ENCODE peak calls at places on chromosomes 1 and 21, in eight cellular contexts. One of them, this sample, is unnamed.
A peak's percentile ranks its signal among the peaks of the same experiment; 100 is the strongest.

GRCh38 chr1:87279201-87279860 is 49.3 kb upstream of the LMO4 start:
- DNase-seq in heart right ventricle: peak; percentile 41
- DNase-seq in A549: no peak
- DNase-seq in colonic mucosa: no peak
- DNase-seq in tibial nerve: peak; percentile 17
- DNase-seq in cardiac muscle cell: no peak
- DNase-seq in sigmoid colon: no peak
- DNase-seq in upper lobe of left lung: no peak
- DNase-seq in this sample: no peak

GRCh38 chr1:6944434-6944833 is 159.2 kb downstream of the CAMTA1 start:
- DNase-seq in heart right ventricle: no peak
- DNase-seq in A549: no peak
- DNase-seq in colonic mucosa: no peak
- DNase-seq in tibial nerve: no peak
- DNase-seq in cardiac muscle cell: no peak
- DNase-seq in sigmoid colon: no peak
- DNase-seq in upper lobe of left lung: no peak
- DNase-seq in this sample: no peak

GRCh38 chr1:153465728-153466625 is 5.5 kb upstream of the S100A7 start:
- DNase-seq in heart right ventricle: peak; percentile 22
- DNase-seq in A549: peak; percentile 58
- DNase-seq in colonic mucosa: peak; percentile 68
- DNase-seq in tibial nerve: peak; percentile 26
- DNase-seq in cardiac muscle cell: peak; percentile 59
- DNase-seq in sigmoid colon: peak; percentile 72
- DNase-seq in upper lobe of left lung: peak; percentile 84
- DNase-seq in this sample: no peak

GRCh38 chr1:68049941-68050878 is at the start of gene DIRAS3:
- DNase-seq in heart right ventricle: peak; percentile 14
- DNase-seq in A549: peak; percentile 6
- DNase-seq in colonic mucosa: peak; percentile 20
- DNase-seq in tibial nerve: no peak
- DNase-seq in cardiac muscle cell: peak; percentile 11
- DNase-seq in sigmoid colon: no peak
- DNase-seq in upper lobe of left lung: peak; percentile 81
- DNase-seq in this sample: no peak

GRCh38 chr1:6960291-6960758 is 175.1 kb downstream of the CAMTA1 start:
- DNase-seq in heart right ventricle: peak; percentile 53
- DNase-seq in A549: no peak
- DNase-seq in colonic mucosa: no peak
- DNase-seq in tibial nerve: peak; percentile 8
- DNase-seq in cardiac muscle cell: peak; percentile 57
- DNase-seq in sigmoid colon: no peak
- DNase-seq in upper lobe of left lung: no peak
- DNase-seq in this sample: peak; percentile 11

GRCh38 chr1:38915352-38915948 is 26.2 kb downstream of the RHBDL2 start:
- DNase-seq in heart right ventricle: no peak
- DNase-seq in A549: no peak
- DNase-seq in colonic mucosa: no peak
- DNase-seq in tibial nerve: no peak
- DNase-seq in cardiac muscle cell: no peak
- DNase-seq in sigmoid colon: no peak
- DNase-seq in upper lobe of left lung: no peak
- DNase-seq in this sample: peak; percentile 27

GRCh38 chr1:45522324-45523104 is 830 bp upstream of the PRDX1 start:
- DNase-seq in heart right ventricle: no peak
- DNase-seq in A549: peak; percentile 85
- DNase-seq in colonic mucosa: no peak
- DNase-seq in tibial nerve: no peak
- DNase-seq in cardiac muscle cell: no peak
- DNase-seq in sigmoid colon: no peak
- DNase-seq in upper lobe of left lung: no peak
- DNase-seq in this sample: no peak

GRCh38 chr1:11800391-11800755 is 5.4 kb downstream of the MTHFR start:
- DNase-seq in heart right ventricle: no peak
- DNase-seq in A549: no peak
- DNase-seq in colonic mucosa: no peak
- DNase-seq in tibial nerve: no peak
- DNase-seq in cardiac muscle cell: no peak
- DNase-seq in sigmoid colon: no peak
- DNase-seq in upper lobe of left lung: no peak
- DNase-seq in this sample: no peak

GRCh38 chr1:55284856-55285255 is 69.7 kb upstream of the USP24 start:
- DNase-seq in heart right ventricle: peak; percentile 62
- DNase-seq in A549: peak; percentile 64
- DNase-seq in colonic mucosa: peak; percentile 37
- DNase-seq in tibial nerve: peak; percentile 74
- DNase-seq in cardiac muscle cell: peak; percentile 57
- DNase-seq in sigmoid colon: peak; percentile 76
- DNase-seq in upper lobe of left lung: no peak
- DNase-seq in this sample: no peak

GRCh38 chr1:47996406-47997226 is 569 bp downstream of the TRABD2B start:
- DNase-seq in heart right ventricle: peak; percentile 12
- DNase-seq in A549: no peak
- DNase-seq in colonic mucosa: no peak
- DNase-seq in tibial nerve: no peak
- DNase-seq in cardiac muscle cell: peak; percentile 59
- DNase-seq in sigmoid colon: no peak
- DNase-seq in upper lobe of left lung: peak; percentile 86
- DNase-seq in this sample: no peak

GRCh38 chr1:110634455-110635281 is 28.5 kb upstream of the KCNA2 start:
- DNase-seq in heart right ventricle: peak; percentile 89
- DNase-seq in A549: no peak
- DNase-seq in colonic mucosa: peak; percentile 51
- DNase-seq in tibial nerve: no peak
- DNase-seq in cardiac muscle cell: no peak
- DNase-seq in sigmoid colon: peak; percentile 93
- DNase-seq in upper lobe of left lung: peak; percentile 85
- DNase-seq in this sample: peak; percentile 69

GRCh38 chr1:942411-942821 is 16.6 kb downstream of the NOC2L start:
- DNase-seq in heart right ventricle: no peak
- DNase-seq in A549: peak; percentile 48
- DNase-seq in colonic mucosa: no peak
- DNase-seq in tibial nerve: no peak
- DNase-seq in cardiac muscle cell: peak; percentile 63
- DNase-seq in sigmoid colon: no peak
- DNase-seq in upper lobe of left lung: peak; percentile 87
- DNase-seq in this sample: no peak

GRCh38 chr1:6770727-6771567 is 14.3 kb upstream of the CAMTA1 start:
- DNase-seq in heart right ventricle: no peak
- DNase-seq in A549: no peak
- DNase-seq in colonic mucosa: no peak
- DNase-seq in tibial nerve: no peak
- DNase-seq in cardiac muscle cell: no peak
- DNase-seq in sigmoid colon: no peak
- DNase-seq in upper lobe of left lung: no peak
- DNase-seq in this sample: no peak

GRCh38 chr1:118266436-118266835 is 81.4 kb upstream of the SPAG17 start:
- DNase-seq in heart right ventricle: no peak
- DNase-seq in A549: no peak
- DNase-seq in colonic mucosa: no peak
- DNase-seq in tibial nerve: no peak
- DNase-seq in cardiac muscle cell: no peak
- DNase-seq in sigmoid colon: no peak
- DNase-seq in upper lobe of left lung: no peak
- DNase-seq in this sample: peak; percentile 54

GRCh38 chr21:43825610-43825935 is 36.2 kb downstream of the RRP1 start:
- DNase-seq in heart right ventricle: no peak
- DNase-seq in A549: no peak
- DNase-seq in colonic mucosa: no peak
- DNase-seq in tibial nerve: no peak
- DNase-seq in cardiac muscle cell: no peak
- DNase-seq in sigmoid colon: peak; percentile 48
- DNase-seq in upper lobe of left lung: no peak
- DNase-seq in this sample: no peak

GRCh38 chr1:107883562-107883961 is 81.4 kb downstream of the VAV3 start:
- DNase-seq in heart right ventricle: no peak
- DNase-seq in A549: no peak
- DNase-seq in colonic mucosa: no peak
- DNase-seq in tibial nerve: no peak
- DNase-seq in cardiac muscle cell: peak; percentile 74
- DNase-seq in sigmoid colon: no peak
- DNase-seq in upper lobe of left lung: no peak
- DNase-seq in this sample: no peak

GRCh38 chr1:5448486-5448885 is 543.7 kb downstream of the NPHP4 start:
- DNase-seq in heart right ventricle: no peak
- DNase-seq in A549: no peak
- DNase-seq in colonic mucosa: no peak
- DNase-seq in tibial nerve: no peak
- DNase-seq in cardiac muscle cell: no peak
- DNase-seq in sigmoid colon: no peak
- DNase-seq in upper lobe of left lung: no peak
- DNase-seq in this sample: no peak

DNA sequence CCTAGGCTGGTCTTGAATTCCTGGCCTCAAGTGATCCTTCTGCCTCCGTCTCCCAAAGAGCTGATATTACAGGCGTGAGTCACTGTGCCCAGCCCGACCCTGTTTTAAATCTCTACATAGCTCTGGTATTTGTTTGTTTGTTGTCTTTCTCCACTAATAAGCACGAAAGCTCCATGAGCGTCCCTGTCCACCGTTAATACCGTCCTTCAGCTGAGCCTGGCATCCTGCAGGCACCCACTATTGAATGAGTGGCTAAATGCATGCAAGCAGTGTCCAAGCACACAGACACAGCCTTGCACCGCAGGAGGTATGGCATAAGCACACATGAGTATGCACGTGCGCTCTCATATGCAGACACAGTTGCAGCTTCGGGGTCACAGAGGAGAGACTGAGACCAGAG is 4.5 kb upstream of the COL16A1 start:
- DNase-seq in heart right ventricle: no peak
- DNase-seq in A549: no peak
- DNase-seq in colonic mucosa: no peak
- DNase-seq in tibial nerve: no peak
- DNase-seq in cardiac muscle cell: no peak
- DNase-seq in sigmoid colon: no peak
- DNase-seq in upper lobe of left lung: no peak
- DNase-seq in this sample: no peak
- H3K4me1 ChIP-seq in heart right ventricle: peaks cover 8% of the 10 kb centered on the region
- H3K4me1 ChIP-seq in A549: peaks cover 49% of the 10 kb centered on the region
- H3K4me1 ChIP-seq in colonic mucosa: peaks cover 14% of the 10 kb centered on the region
- H3K4me1 ChIP-seq in tibial nerve: peaks cover 27% of the 10 kb centered on the region
- H3K4me1 ChIP-seq in cardiac muscle cell: peaks cover 27% of the 10 kb centered on the region
- H3K4me1 ChIP-seq in sigmoid colon: peaks cover 50% of the 10 kb centered on the region
- H3K4me1 ChIP-seq in upper lobe of left lung: peaks cover 17% of the 10 kb centered on the region
- H3K4me1 ChIP-seq in this sample: peaks cover 21% of the 10 kb centered on the region

DNA sequence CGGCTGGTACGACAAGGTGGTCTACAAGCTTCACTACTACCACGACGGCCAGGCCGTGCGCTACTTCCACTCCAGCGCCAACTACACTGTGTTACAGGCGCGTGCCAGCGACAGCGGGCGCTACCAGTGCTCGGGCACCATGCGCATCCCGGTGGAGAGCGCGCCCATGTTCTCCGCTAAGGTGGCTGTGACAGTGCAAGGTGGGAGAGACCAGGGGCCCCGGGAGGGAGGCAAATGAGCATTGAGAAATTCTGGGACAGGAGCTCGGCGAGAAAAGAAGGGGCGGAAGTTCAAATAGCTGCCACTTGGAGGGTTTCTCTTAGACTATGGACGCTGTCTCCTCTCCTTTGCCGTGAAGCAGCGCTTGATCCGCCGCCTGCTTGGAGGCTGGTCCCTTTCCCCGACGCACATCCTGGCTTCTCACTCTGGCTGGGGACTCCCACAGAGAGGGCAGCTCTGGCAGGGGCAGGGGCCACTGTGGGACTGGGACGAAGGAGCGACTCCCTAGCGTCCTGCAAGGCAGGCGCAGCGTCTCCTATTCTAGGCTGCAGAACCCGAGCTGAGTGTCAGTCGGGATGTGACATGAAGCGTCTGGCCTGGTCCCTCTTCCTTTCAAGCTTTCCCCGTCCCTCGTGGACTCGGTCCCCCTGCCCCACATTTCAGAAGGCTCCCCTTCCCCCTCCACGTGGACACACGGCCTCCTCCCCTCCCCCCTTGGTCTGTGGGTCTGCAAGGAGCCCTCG is 4.7 kb downstream of the FCRLB start:
- DNase-seq in heart right ventricle: peak; percentile 49
- DNase-seq in A549: peak; percentile 60
- DNase-seq in colonic mucosa: peak; percentile 38
- DNase-seq in tibial nerve: peak; percentile 25
- DNase-seq in cardiac muscle cell: no peak
- DNase-seq in sigmoid colon: peak; percentile 75
- DNase-seq in upper lobe of left lung: peak; percentile 87
- DNase-seq in this sample: no peak
- TF ChIP-seq CTCF in heart right ventricle: no peak
- TF ChIP-seq CTCF in A549: no peak
- TF ChIP-seq CTCF in colonic mucosa: no peak
- TF ChIP-seq CTCF in tibial nerve: peak; percentile 40
- TF ChIP-seq CTCF in cardiac muscle cell: peak; percentile 46
- TF ChIP-seq CTCF in sigmoid colon: peak; percentile 59
- TF ChIP-seq CTCF in upper lobe of left lung: peak; percentile 24
- TF ChIP-seq CTCF in this sample: peak; percentile 41

GRCh38 chr1:36352141-36352909 is 28.9 kb upstream of the EVA1B start:
- DNase-seq in heart right ventricle: no peak
- DNase-seq in A549: no peak
- DNase-seq in colonic mucosa: no peak
- DNase-seq in tibial nerve: no peak
- DNase-seq in cardiac muscle cell: peak; percentile 31
- DNase-seq in sigmoid colon: no peak
- DNase-seq in upper lobe of left lung: no peak
- DNase-seq in this sample: no peak
- H3K27ac ChIP-seq in heart right ventricle: no peak overlapping the region
- H3K27ac ChIP-seq in A549: peak overlapping the region; percentile 93
- H3K27ac ChIP-seq in colonic mucosa: no peak overlapping the region
- H3K27ac ChIP-seq in tibial nerve: peak overlapping the region; percentile 65
- H3K27ac ChIP-seq in cardiac muscle cell: peak overlapping the region; percentile 57
- H3K27ac ChIP-seq in sigmoid colon: peak overlapping the region; percentile 77
- H3K27ac ChIP-seq in upper lobe of left lung: no peak overlapping the region
- H3K27ac ChIP-seq in this sample: no peak overlapping the region

DNA sequence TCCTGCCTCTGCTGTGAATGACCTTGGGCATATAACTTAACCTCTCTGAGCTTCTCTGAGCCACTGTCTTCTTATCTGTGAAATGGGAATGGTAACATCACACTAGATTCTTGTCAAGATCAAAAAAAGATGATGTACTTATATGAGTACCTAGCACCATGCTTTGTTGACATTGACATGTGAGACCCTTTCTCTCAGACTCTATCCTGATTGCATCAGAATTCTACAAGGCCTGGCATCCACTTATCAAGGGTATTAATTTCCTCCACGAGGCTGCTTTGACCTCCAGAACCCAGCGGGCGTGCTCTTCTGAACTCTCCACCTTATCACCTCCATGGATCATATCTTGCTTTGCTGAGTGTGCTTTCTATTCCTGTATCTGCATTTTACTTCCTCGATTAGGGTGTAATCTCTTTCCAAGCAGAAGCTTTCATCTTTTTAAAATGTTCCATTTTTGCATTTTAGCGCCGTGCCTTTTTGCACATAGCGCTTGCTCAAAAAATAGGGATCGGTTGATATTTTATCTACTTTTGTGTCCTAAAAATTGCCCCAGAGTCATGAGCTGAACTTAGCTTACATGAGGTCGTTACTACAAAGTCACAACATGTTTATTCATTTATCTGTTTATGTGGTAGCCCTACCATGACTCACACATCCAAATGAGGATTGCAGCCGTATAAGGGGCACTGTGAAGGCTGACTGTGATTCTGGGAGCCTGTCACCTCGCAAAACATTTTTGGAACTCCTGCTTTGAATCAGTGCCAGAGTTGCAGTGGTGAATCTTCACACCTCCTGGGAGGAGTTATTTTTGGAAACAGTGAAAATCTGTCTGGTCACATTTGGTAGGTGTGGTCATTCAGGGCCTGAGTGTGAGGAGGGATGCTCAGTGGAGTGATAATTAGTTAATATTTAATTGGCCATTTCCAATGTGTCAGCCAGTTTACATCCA is 63.2 kb downstream of the IER5 start:
- DNase-seq in heart right ventricle: peak; percentile 82
- DNase-seq in A549: no peak
- DNase-seq in colonic mucosa: no peak
- DNase-seq in tibial nerve: no peak
- DNase-seq in cardiac muscle cell: no peak
- DNase-seq in sigmoid colon: peak; percentile 47
- DNase-seq in upper lobe of left lung: no peak
- DNase-seq in this sample: no peak
- H3K4me1 ChIP-seq in heart right ventricle: peaks cover 11% of the 10 kb centered on the region
- H3K4me1 ChIP-seq in A549: no peaks in the 10 kb centered on the region
- H3K4me1 ChIP-seq in colonic mucosa: no peaks in the 10 kb centered on the region
- H3K4me1 ChIP-seq in tibial nerve: peaks cover 22% of the 10 kb centered on the region
- H3K4me1 ChIP-seq in cardiac muscle cell: peaks cover 36% of the 10 kb centered on the region
- H3K4me1 ChIP-seq in sigmoid colon: peaks cover 27% of the 10 kb centered on the region
- H3K4me1 ChIP-seq in upper lobe of left lung: peaks cover 36% of the 10 kb centered on the region
- H3K4me1 ChIP-seq in this sample: peaks cover 16% of the 10 kb centered on the region